ENCODE peak calls at places on chromosomes 5 and 9, in ten cellular contexts. One of them, this sample, is unnamed.

GRCh38 chr9:20242767-20243166 is 379.5 kb downstream of the MLLT3 start:
- DNase-seq in GM23248: no peak
- DNase-seq in upper lobe of left lung: no peak
- DNase-seq in SK-N-SH: no peak
- DNase-seq in neuronal stem cell: no peak
- DNase-seq in OCI-LY7: peak
- DNase-seq in CD8-positive, alpha-beta memory T cell: peak
- DNase-seq in substantia nigra: no peak
- DNase-seq in cardiac muscle cell: no peak
- DNase-seq in tibial nerve: no peak
- DNase-seq in this sample: peak

GRCh38 chr9:7791364-7791763 is 8.2 kb downstream of the DMAC1 start:
- DNase-seq in GM23248: no peak
- DNase-seq in upper lobe of left lung: peak
- DNase-seq in SK-N-SH: no peak
- DNase-seq in neuronal stem cell: no peak
- DNase-seq in OCI-LY7: no peak
- DNase-seq in CD8-positive, alpha-beta memory T cell: no peak
- DNase-seq in substantia nigra: no peak
- DNase-seq in cardiac muscle cell: no peak
- DNase-seq in tibial nerve: no peak
- DNase-seq in this sample: no peak

GRCh38 chr5:158538506-158539074 is 561.1 kb downstream of the EBF1 start:
- DNase-seq in GM23248: no peak
- DNase-seq in upper lobe of left lung: no peak
- DNase-seq in SK-N-SH: no peak
- DNase-seq in neuronal stem cell: no peak
- DNase-seq in OCI-LY7: peak
- DNase-seq in CD8-positive, alpha-beta memory T cell: peak
- DNase-seq in substantia nigra: no peak
- DNase-seq in cardiac muscle cell: no peak
- DNase-seq in tibial nerve: no peak
- DNase-seq in this sample: no peak

GRCh38 chr5:56170557-56170956 is 62.6 kb downstream of the ANKRD55 start:
- DNase-seq in GM23248: peak
- DNase-seq in upper lobe of left lung: no peak
- DNase-seq in SK-N-SH: no peak
- DNase-seq in neuronal stem cell: no peak
- DNase-seq in OCI-LY7: no peak
- DNase-seq in CD8-positive, alpha-beta memory T cell: no peak
- DNase-seq in substantia nigra: no peak
- DNase-seq in cardiac muscle cell: no peak
- DNase-seq in tibial nerve: peak
- DNase-seq in this sample: no peak

GRCh38 chr5:120463991-120464626 is at the start of gene PRR16:
- DNase-seq in GM23248: peak
- DNase-seq in upper lobe of left lung: peak
- DNase-seq in SK-N-SH: peak
- DNase-seq in neuronal stem cell: peak
- DNase-seq in OCI-LY7: no peak
- DNase-seq in CD8-positive, alpha-beta memory T cell: no peak
- DNase-seq in substantia nigra: no peak
- DNase-seq in cardiac muscle cell: peak
- DNase-seq in tibial nerve: no peak
- DNase-seq in this sample: no peak

GRCh38 chr5:14628346-14628745 is 36.2 kb upstream of the OTULIN start:
- DNase-seq in GM23248: peak
- DNase-seq in upper lobe of left lung: no peak
- DNase-seq in SK-N-SH: no peak
- DNase-seq in neuronal stem cell: peak
- DNase-seq in OCI-LY7: peak
- DNase-seq in CD8-positive, alpha-beta memory T cell: peak
- DNase-seq in substantia nigra: no peak
- DNase-seq in cardiac muscle cell: peak
- DNase-seq in tibial nerve: no peak
- DNase-seq in this sample: peak

GRCh38 chr5:133117930-133118445 is 66.2 kb downstream of the HSPA4 start:
- DNase-seq in GM23248: no peak
- DNase-seq in upper lobe of left lung: no peak
- DNase-seq in SK-N-SH: no peak
- DNase-seq in neuronal stem cell: no peak
- DNase-seq in OCI-LY7: no peak
- DNase-seq in CD8-positive, alpha-beta memory T cell: no peak
- DNase-seq in substantia nigra: no peak
- DNase-seq in cardiac muscle cell: no peak
- DNase-seq in tibial nerve: no peak
- DNase-seq in this sample: no peak

GRCh38 chr5:62306494-62307363 is 723 bp downstream of the KIF2A start:
- DNase-seq in GM23248: peak
- DNase-seq in upper lobe of left lung: peak
- DNase-seq in SK-N-SH: peak
- DNase-seq in neuronal stem cell: no peak
- DNase-seq in OCI-LY7: peak
- DNase-seq in CD8-positive, alpha-beta memory T cell: peak
- DNase-seq in substantia nigra: peak
- DNase-seq in cardiac muscle cell: peak
- DNase-seq in tibial nerve: no peak
- DNase-seq in this sample: peak

GRCh38 chr5:172736524-172737135 is 34.4 kb downstream of the DUSP1 start:
- DNase-seq in GM23248: peak
- DNase-seq in upper lobe of left lung: no peak
- DNase-seq in SK-N-SH: no peak
- DNase-seq in neuronal stem cell: no peak
- DNase-seq in OCI-LY7: no peak
- DNase-seq in CD8-positive, alpha-beta memory T cell: no peak
- DNase-seq in substantia nigra: no peak
- DNase-seq in cardiac muscle cell: no peak
- DNase-seq in tibial nerve: no peak
- DNase-seq in this sample: no peak

GRCh38 chr9:135134253-135135028 is 47.0 kb downstream of the OLFM1 start:
- DNase-seq in GM23248: no peak
- DNase-seq in upper lobe of left lung: no peak
- DNase-seq in SK-N-SH: peak
- DNase-seq in neuronal stem cell: no peak
- DNase-seq in OCI-LY7: no peak
- DNase-seq in CD8-positive, alpha-beta memory T cell: no peak
- DNase-seq in substantia nigra: no peak
- DNase-seq in cardiac muscle cell: peak
- DNase-seq in tibial nerve: no peak
- DNase-seq in this sample: no peak

DNA sequence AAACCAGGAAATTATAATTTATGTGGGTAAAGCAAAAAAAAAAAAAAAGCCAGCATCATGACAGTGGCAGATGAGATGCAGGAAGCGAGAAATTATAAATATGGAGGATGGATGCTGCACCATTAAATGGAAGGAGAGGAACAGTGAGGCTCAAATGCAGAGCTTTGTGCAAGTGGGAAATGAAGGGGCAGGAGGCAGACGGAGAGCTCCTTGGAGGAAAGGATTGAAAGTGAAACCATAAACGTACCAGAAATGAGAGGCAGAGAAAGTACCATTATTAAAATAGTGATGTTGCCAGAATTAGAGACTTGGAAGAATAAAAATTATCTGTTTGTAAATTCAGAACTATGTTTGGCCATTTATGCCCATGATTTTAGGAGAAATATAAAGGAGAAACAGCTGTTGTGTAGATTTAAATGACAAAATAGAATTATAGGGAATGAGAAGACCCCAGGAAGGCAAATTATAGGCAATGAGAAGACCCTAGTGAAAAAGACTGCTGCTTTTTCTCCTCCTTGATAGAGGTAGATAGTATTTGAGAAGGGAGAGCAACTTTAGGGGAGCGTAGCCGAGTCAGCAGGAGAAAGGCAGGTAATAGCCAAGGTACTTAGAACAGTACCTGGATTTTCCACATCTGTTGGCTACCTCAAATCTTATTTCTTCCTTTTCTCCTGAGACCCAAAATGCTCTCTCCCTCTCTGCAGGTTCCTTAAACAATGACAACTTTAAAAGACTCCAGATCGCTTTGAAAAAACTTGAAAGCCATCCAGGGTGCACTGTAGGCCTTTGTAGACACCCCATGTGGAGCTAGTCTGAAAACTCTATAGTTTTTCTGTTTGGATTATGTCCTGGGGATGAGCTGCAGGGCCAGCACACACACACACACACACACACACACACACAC is 341.1 kb upstream of the CD180 start:
- DNase-seq in GM23248: peak
- DNase-seq in upper lobe of left lung: no peak
- DNase-seq in SK-N-SH: no peak
- DNase-seq in neuronal stem cell: no peak
- DNase-seq in OCI-LY7: no peak
- DNase-seq in CD8-positive, alpha-beta memory T cell: no peak
- DNase-seq in substantia nigra: no peak
- DNase-seq in cardiac muscle cell: peak
- DNase-seq in tibial nerve: no peak
- DNase-seq in this sample: no peak
- H3K27ac ChIP-seq in GM23248: no peak
- H3K27ac ChIP-seq in upper lobe of left lung: peak
- H3K27ac ChIP-seq in SK-N-SH: no peak
- H3K27ac ChIP-seq in neuronal stem cell: no peak
- H3K27ac ChIP-seq in OCI-LY7: no peak
- H3K27ac ChIP-seq in CD8-positive, alpha-beta memory T cell: no peak
- H3K27ac ChIP-seq in substantia nigra: no peak
- H3K27ac ChIP-seq in cardiac muscle cell: no peak
- H3K27ac ChIP-seq in tibial nerve: peak
- H3K27ac ChIP-seq in this sample: peak

GRCh38 chr9:2155966-2156365 is 140.8 kb downstream of the SMARCA2 start:
- DNase-seq in GM23248: no peak
- DNase-seq in upper lobe of left lung: no peak
- DNase-seq in SK-N-SH: no peak
- DNase-seq in neuronal stem cell: no peak
- DNase-seq in OCI-LY7: no peak
- DNase-seq in CD8-positive, alpha-beta memory T cell: no peak
- DNase-seq in substantia nigra: no peak
- DNase-seq in cardiac muscle cell: no peak
- DNase-seq in tibial nerve: no peak
- DNase-seq in this sample: no peak

GRCh38 chr9:2158111-2158610 is 143.0 kb downstream of the SMARCA2 start:
- DNase-seq in GM23248: peak
- DNase-seq in upper lobe of left lung: no peak
- DNase-seq in SK-N-SH: peak
- DNase-seq in neuronal stem cell: no peak
- DNase-seq in OCI-LY7: peak
- DNase-seq in CD8-positive, alpha-beta memory T cell: peak
- DNase-seq in substantia nigra: no peak
- DNase-seq in cardiac muscle cell: peak
- DNase-seq in tibial nerve: peak
- DNase-seq in this sample: peak

GRCh38 chr9:2159521-2160417 is 144.6 kb downstream of the SMARCA2 start:
- DNase-seq in GM23248: peak
- DNase-seq in upper lobe of left lung: no peak
- DNase-seq in SK-N-SH: no peak
- DNase-seq in neuronal stem cell: no peak
- DNase-seq in OCI-LY7: peak
- DNase-seq in CD8-positive, alpha-beta memory T cell: no peak
- DNase-seq in substantia nigra: no peak
- DNase-seq in cardiac muscle cell: no peak
- DNase-seq in tibial nerve: no peak
- DNase-seq in this sample: no peak

GRCh38 chr9:2158729-2159128 is 143.6 kb downstream of the SMARCA2 start:
- DNase-seq in GM23248: peak
- DNase-seq in upper lobe of left lung: no peak
- DNase-seq in SK-N-SH: no peak
- DNase-seq in neuronal stem cell: no peak
- DNase-seq in OCI-LY7: no peak
- DNase-seq in CD8-positive, alpha-beta memory T cell: no peak
- DNase-seq in substantia nigra: no peak
- DNase-seq in cardiac muscle cell: no peak
- DNase-seq in tibial nerve: no peak
- DNase-seq in this sample: no peak

GRCh38 chr9:2157277-2158105 is 142.3 kb downstream of the SMARCA2 start:
- DNase-seq in GM23248: peak
- DNase-seq in upper lobe of left lung: no peak
- DNase-seq in SK-N-SH: peak
- DNase-seq in neuronal stem cell: no peak
- DNase-seq in OCI-LY7: peak
- DNase-seq in CD8-positive, alpha-beta memory T cell: peak
- DNase-seq in substantia nigra: peak
- DNase-seq in cardiac muscle cell: no peak
- DNase-seq in tibial nerve: no peak
- DNase-seq in this sample: no peak
- H3K27ac ChIP-seq in GM23248: peak
- H3K27ac ChIP-seq in upper lobe of left lung: peak
- H3K27ac ChIP-seq in SK-N-SH: peak
- H3K27ac ChIP-seq in neuronal stem cell: no peak
- H3K27ac ChIP-seq in OCI-LY7: peak
- H3K27ac ChIP-seq in CD8-positive, alpha-beta memory T cell: no peak
- H3K27ac ChIP-seq in substantia nigra: peak
- H3K27ac ChIP-seq in cardiac muscle cell: peak
- H3K27ac ChIP-seq in tibial nerve: peak
- H3K27ac ChIP-seq in this sample: no peak

GRCh38 chr5:80755634-80756033 is 100.9 kb upstream of the DHFR start:
- DNase-seq in GM23248: no peak
- DNase-seq in upper lobe of left lung: no peak
- DNase-seq in SK-N-SH: no peak
- DNase-seq in neuronal stem cell: no peak
- DNase-seq in OCI-LY7: peak
- DNase-seq in CD8-positive, alpha-beta memory T cell: peak
- DNase-seq in substantia nigra: no peak
- DNase-seq in cardiac muscle cell: no peak
- DNase-seq in tibial nerve: no peak
- DNase-seq in this sample: no peak
- H3K27ac ChIP-seq in GM23248: no peak
- H3K27ac ChIP-seq in upper lobe of left lung: no peak
- H3K27ac ChIP-seq in SK-N-SH: no peak
- H3K27ac ChIP-seq in neuronal stem cell: no peak
- H3K27ac ChIP-seq in OCI-LY7: no peak
- H3K27ac ChIP-seq in CD8-positive, alpha-beta memory T cell: no peak
- H3K27ac ChIP-seq in substantia nigra: no peak
- H3K27ac ChIP-seq in cardiac muscle cell: no peak
- H3K27ac ChIP-seq in tibial nerve: no peak
- H3K27ac ChIP-seq in this sample: peak

DNA sequence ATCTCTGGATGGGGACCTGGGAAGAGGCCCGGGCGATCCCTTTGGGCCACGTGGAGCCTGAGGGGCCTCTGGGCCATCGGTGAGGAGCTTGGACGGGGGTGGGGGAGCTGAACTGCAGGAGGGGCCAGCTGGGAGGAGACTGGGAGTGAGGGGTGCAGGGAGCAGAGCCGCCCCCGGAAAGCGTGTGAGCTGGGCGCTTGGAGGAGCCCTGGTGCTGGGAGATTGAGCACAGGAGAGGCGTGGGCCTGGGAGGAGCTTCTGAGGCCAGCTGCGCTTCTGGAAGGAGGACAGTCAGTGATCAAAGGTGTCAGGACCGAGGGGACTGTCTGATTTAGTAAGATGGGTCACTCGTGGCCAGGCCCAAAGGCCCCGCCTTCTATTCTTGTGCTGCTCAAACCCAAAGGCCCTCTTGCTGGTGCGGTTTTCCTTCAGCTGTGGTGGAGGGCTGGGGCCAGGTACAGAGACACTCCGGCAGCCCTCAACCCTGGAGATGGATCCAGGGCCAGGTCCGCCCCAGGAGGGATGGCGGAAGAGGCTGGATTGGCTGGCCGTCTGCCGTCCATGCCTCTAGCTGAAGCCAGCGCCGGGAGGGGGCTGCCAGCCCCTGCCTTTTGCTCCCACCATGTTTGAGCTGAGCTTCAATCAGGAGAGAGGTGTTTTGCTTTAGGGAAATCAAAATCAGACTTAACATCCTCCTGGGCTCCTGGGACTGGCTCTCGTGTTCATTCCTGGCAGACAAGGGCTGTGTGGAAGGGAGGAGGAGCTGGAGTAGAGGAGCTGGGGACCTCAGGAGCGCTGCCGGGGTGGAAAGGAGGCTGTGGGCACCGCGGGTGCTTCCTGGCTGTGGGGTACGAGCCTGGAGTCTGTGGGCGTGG is 21.6 kb downstream of the NCS1 start:
- DNase-seq in GM23248: no peak
- DNase-seq in upper lobe of left lung: no peak
- DNase-seq in SK-N-SH: peak
- DNase-seq in neuronal stem cell: no peak
- DNase-seq in OCI-LY7: no peak
- DNase-seq in CD8-positive, alpha-beta memory T cell: no peak
- DNase-seq in substantia nigra: no peak
- DNase-seq in cardiac muscle cell: no peak
- DNase-seq in tibial nerve: no peak
- DNase-seq in this sample: no peak
- H3K27ac ChIP-seq in GM23248: no peak
- H3K27ac ChIP-seq in upper lobe of left lung: no peak
- H3K27ac ChIP-seq in SK-N-SH: peak
- H3K27ac ChIP-seq in neuronal stem cell: peak
- H3K27ac ChIP-seq in OCI-LY7: no peak
- H3K27ac ChIP-seq in CD8-positive, alpha-beta memory T cell: no peak
- H3K27ac ChIP-seq in substantia nigra: no peak
- H3K27ac ChIP-seq in cardiac muscle cell: peak
- H3K27ac ChIP-seq in tibial nerve: no peak
- H3K27ac ChIP-seq in this sample: no peak

This sample was measured in CD8-positive, alpha-beta T cell.